ENCODE peak calls at places on chromosomes 5 and 9, in four cellular contexts. S, B, F and P are unnamed samples.

GRCh38 chr5:456351-457194 is 13.6 kb downstream of the EXOC3 start:
- DNase-seq in S (peak), F (peak), B (peak), P (no peak)

GRCh38 chr9:124295097-124295794 is 37.5 kb downstream of the NEK6 start:
- DNase-seq in B (no peak), S (no peak), F (no peak), P (no peak)

GRCh38 chr9:132023409-132024180 is 56.1 kb downstream of the MED27 start:
- DNase-seq in B (no peak), F (no peak), S (no peak), P (no peak)

GRCh38 chr9:90773593-90773992 is 28.0 kb upstream of the SYK start:
- DNase-seq in S (no peak), B (no peak), F (peak), P (no peak)

GRCh38 chr9:94697972-94698581 is 28.4 kb upstream of the AOPEP start:
- DNase-seq in F (no peak), B (no peak), S (no peak), P (no peak)

GRCh38 chr9:1050125-1050895 is at the start of gene DMRT2:
- DNase-seq in S (peak), B (no peak), F (peak), P (peak)

GRCh38 chr5:21862986-21863385 is 990.2 kb downstream of the CDH12 start:
- DNase-seq in S (no peak), F (no peak), B (no peak), P (no peak)

GRCh38 chr5:119315516-119315949 is 40.3 kb upstream of the TNFAIP8 start:
- DNase-seq in F (no peak), B (no peak), S (no peak), P (no peak)

GRCh38 chr5:143893638-143894037 is 81.7 kb downstream of the HMHB1 start:
- DNase-seq in F (no peak), S (no peak), B (no peak), P (no peak)
- TF ChIP-seq CTCF in F (no peak), S (no peak), B (no peak), P (no peak)

DNA sequence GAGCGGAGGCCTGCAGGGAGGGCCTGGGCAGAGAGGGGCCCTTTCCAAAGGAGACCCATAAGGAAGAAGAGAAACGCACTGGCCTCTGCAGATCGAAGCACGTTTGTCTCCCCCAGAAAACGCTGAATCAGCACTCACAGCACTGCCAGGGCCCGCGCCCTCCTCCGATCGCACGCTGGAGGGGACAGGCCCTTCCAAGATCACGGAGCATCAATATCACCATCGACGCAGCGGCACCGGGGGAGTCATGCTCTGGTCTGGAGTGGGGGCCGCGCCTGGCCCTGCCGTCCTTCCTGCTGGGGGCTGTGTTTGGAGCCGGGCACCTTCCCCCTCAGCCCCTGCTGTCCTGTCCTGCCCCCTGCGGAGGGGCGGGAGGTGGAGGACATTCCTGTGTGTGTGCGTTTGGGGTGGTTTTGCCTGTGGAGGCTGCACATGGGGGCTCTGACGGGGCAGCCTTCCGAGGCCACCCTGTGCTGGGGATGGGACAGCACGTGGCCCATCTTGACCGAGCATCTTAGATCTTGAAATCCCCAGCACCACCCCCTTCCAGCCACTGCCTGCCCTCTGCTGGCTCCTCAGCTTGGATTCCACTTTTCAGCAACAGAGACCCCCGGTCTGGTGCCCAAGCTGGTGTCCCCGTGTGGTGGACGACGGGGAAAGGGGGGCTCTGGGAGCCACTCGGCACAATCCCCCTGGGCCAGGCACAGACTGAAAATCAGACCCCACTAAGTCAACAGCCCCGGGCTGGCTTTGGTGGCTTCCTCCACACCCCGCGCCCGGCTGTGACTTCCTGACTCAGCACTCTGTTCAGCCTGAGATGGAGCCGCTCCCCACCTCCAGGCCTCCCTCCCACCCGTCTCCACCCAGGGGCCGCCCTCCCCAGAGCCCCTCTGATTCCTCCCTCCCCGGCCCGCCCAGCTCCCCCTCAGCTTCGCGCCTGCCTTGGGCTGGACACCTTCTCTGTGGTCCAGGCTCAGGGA is 8.3 kb downstream of the TMEM250 start:
- DNase-seq in B (no peak), S (no peak), F (no peak), P (no peak)
- TF ChIP-seq CTCF in B (no peak), S (peak), F (no peak), P (peak)

GRCh38 chr9:34544035-34544434 is 21.2 kb upstream of the ENHO start:
- DNase-seq in F (no peak), B (no peak), S (no peak), P (no peak)

GRCh38 chr9:34536685-34537084 is 13.9 kb upstream of the ENHO start:
- DNase-seq in F (no peak), S (no peak), B (no peak), P (no peak)

GRCh38 chr9:34541540-34541939 is 18.8 kb upstream of the ENHO start:
- DNase-seq in F (no peak), S (no peak), B (no peak), P (no peak)

GRCh38 chr9:34545497-34545896 is 22.7 kb upstream of the ENHO start:
- DNase-seq in B (no peak), F (no peak), S (no peak), P (no peak)

DNA sequence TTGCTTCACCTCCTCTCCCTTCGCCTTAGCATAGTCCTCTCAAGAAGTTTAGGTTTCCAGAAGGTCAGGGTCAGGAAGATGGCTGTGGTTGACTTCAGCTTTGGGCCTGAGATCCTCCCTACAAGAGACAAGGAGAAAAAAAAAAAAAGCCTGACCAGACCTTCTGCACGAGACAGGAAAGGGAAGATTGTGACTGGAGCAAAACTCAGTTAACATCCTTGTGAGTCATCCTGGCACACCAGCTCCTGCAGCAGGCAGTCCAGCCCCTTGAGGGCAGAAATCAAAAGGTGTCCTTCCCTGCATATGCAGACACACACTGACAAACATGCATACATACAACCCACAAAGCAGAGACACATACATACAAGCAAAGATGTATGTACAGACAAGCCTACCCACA is 18.0 kb upstream of the ENHO start:
- DNase-seq in B (no peak), S (no peak), F (no peak), P (no peak)
- TF ChIP-seq CTCF in B (no peak), S (no peak), F (no peak), P (no peak)

GRCh38 chr5:38023799-38024198 is 184.0 kb upstream of the GDNF start:
- DNase-seq in B (no peak), S (no peak), F (no peak), P (no peak)
- TF ChIP-seq CTCF in B (no peak), S (no peak), F (no peak), P (peak)

DNA sequence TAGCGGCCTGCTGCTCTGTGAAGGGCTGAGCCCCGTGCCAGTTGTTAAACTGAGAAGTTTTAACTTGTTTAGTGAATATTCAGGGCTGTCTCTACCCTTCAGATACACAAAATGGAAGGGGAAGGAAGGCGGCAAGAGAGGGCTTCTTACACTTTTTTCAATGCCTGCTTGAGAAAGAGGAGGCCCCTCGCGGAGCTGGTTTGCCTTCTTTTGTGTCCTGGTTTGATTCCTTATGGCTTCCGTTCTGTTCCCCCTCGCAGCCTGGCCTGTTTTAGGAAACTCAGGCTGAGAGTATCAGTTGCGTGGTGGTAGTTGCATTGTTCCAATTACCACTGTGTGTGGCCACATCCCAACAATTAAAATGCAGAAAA is 1.0 kb downstream of the FAM53C start:
- DNase-seq in F (no peak), S (no peak), B (no peak), P (no peak)
- TF ChIP-seq CTCF in F (no peak), S (no peak), B (no peak), P (no peak)

DNA sequence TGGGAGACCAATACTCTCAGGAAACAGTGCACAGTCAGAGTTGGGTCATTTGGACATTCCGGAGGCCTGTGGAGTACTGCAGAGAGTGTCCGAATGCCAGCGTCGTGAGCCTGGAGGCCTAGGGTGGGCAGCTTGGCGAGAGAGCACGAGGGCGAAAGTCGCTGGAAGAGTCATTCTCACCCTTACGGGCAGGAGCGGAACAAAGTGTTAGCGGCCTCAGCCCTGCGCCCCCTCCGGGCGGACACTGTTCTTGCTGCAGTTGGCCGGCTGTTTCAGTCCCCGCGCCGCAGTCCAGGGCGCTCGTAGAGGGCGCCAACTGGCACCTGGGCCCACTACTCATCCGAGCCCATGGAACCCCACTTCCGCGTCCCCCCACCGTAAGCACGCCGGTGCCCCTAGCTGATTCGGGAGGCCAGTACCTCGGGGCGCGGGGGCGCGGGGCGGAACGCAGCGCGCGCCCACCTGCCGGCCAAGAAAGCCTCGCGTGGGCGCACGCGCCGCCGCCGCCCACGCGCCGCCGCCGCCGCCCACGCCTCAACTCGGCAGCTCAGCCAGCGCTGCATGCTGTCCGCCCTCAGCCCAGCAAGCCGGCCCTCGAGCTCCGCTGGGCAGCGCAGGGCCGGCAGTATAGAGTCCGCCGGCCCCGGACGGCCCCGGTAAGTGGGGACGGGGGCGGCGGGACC is 99.7 kb upstream of the CCL21 start:
- DNase-seq in S (no peak), B (no peak), F (peak), P (no peak)
- TF ChIP-seq CTCF in S (no peak), B (no peak), F (no peak), P (no peak)

DNA sequence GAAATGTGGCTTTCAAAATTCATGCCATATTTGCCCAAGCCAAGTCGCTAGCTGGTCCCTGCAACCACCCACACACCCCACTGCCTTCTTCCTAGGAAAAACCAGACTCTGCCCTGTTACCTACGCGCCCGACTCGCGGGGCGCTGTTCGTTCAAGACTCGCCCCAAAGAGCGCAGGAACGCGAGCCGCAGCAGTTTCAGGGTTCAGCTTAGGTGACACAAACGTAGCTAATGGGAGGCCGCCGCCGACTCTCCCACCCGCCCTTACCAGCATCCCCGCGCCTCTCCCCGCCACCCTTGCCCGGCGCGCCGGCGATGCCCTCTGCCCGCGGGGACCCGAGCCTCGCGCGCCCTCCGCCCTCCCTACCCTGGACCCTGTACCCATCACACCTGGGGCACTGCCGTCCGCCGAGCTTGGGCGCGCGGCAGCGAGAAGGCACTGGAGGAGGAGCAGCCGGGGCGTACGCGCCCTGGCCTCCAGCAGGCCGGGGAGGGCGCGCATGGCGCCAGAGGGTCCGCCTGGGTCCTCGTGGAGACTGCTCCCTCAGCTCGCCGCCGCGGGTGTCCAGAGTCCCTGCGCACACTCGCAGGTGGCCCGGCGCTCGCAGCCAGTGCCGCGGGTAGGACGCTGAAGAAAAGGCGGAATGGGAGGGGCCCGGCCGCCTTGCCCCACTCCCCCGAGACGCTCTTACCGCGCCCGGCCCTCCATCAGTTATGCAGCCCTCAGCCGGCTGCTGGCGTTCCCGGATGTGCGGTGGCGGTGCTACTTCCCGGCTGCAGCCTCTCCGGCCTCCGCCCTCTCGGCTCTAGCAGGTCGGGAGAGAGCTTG is at the start of gene EMB:
- DNase-seq in F (peak), B (peak), S (no peak), P (no peak)
- TF ChIP-seq CTCF in F (no peak), B (peak), S (no peak), P (peak)

GRCh38 chr9:88781500-88782391 is 209.5 kb upstream of the S1PR3 start:
- DNase-seq in B (no peak), F (peak), S (no peak), P (no peak)
- TF ChIP-seq CTCF in B (no peak), F (no peak), S (peak), P (no peak)

GRCh38 chr9:114153761-114154596 is 1.4 kb upstream of the COL27A1 start:
- DNase-seq in S (no peak), B (no peak), F (peak), P (no peak)
- TF ChIP-seq CTCF in S (no peak), B (no peak), F (no peak), P (peak)